ENCODE peak calls at places on chromosomes 3 and 15, in four cellular contexts. One of them, this sample, is unnamed.

GRCh38 chr3:71051259-71051595 is 532.3 kb downstream of the FOXP1 start:
- DNase-seq in smooth muscle cell of the brain vasculature: no peak
- DNase-seq in activated CD4-positive, alpha-beta T cell treated with anti-CD3 and anti-CD28 coated beads, Interleukin-2, amount 50 U/mL, for 24 hours: no peak
- DNase-seq in mesothelial cell of epicardium: no peak
- DNase-seq in this sample: no peak

GRCh38 chr3:52609316-52609815 is 73.0 kb downstream of the UQCC5 start:
- DNase-seq in mesothelial cell of epicardium: no peak
- DNase-seq in activated CD4-positive, alpha-beta T cell treated with anti-CD3 and anti-CD28 coated beads, Interleukin-2, amount 50 U/mL, for 24 hours: no peak
- DNase-seq in smooth muscle cell of the brain vasculature: no peak
- DNase-seq in this sample: no peak

GRCh38 chr3:142676151-142676550 is 47.7 kb upstream of the TRPC1 start:
- DNase-seq in mesothelial cell of epicardium: no peak
- DNase-seq in activated CD4-positive, alpha-beta T cell treated with anti-CD3 and anti-CD28 coated beads, Interleukin-2, amount 50 U/mL, for 24 hours: no peak
- DNase-seq in smooth muscle cell of the brain vasculature: no peak
- DNase-seq in this sample: no peak

GRCh38 chr3:47772788-47773187 is 8.9 kb downstream of the SMARCC1 start:
- DNase-seq in activated CD4-positive, alpha-beta T cell treated with anti-CD3 and anti-CD28 coated beads, Interleukin-2, amount 50 U/mL, for 24 hours: no peak
- DNase-seq in smooth muscle cell of the brain vasculature: no peak
- DNase-seq in mesothelial cell of epicardium: no peak
- DNase-seq in this sample: no peak

GRCh38 chr15:51869074-51869425 is 39.6 kb downstream of the TMOD3 start:
- DNase-seq in smooth muscle cell of the brain vasculature: peak; percentile 75
- DNase-seq in activated CD4-positive, alpha-beta T cell treated with anti-CD3 and anti-CD28 coated beads, Interleukin-2, amount 50 U/mL, for 24 hours: no peak
- DNase-seq in mesothelial cell of epicardium: no peak
- DNase-seq in this sample: peak; percentile 79

GRCh38 chr15:31276596-31277298 is 49.9 kb upstream of the KLF13 start:
- DNase-seq in smooth muscle cell of the brain vasculature: no peak
- DNase-seq in activated CD4-positive, alpha-beta T cell treated with anti-CD3 and anti-CD28 coated beads, Interleukin-2, amount 50 U/mL, for 24 hours: no peak
- DNase-seq in mesothelial cell of epicardium: no peak
- DNase-seq in this sample: no peak

GRCh38 chr3:195071011-195071728 is 199.8 kb downstream of the XXYLT1 start:
- DNase-seq in smooth muscle cell of the brain vasculature: no peak
- DNase-seq in activated CD4-positive, alpha-beta T cell treated with anti-CD3 and anti-CD28 coated beads, Interleukin-2, amount 50 U/mL, for 24 hours: no peak
- DNase-seq in mesothelial cell of epicardium: no peak
- DNase-seq in this sample: no peak

GRCh38 chr3:169813757-169814517 is 1.2 kb upstream of the LRRC34 start:
- DNase-seq in activated CD4-positive, alpha-beta T cell treated with anti-CD3 and anti-CD28 coated beads, Interleukin-2, amount 50 U/mL, for 24 hours: peak; percentile 29
- DNase-seq in mesothelial cell of epicardium: no peak
- DNase-seq in smooth muscle cell of the brain vasculature: no peak
- DNase-seq in this sample: no peak